ENCODE peak calls at places on chromosome 18, in ten cellular contexts. One of them, this sample, is unnamed.

GRCh38 chr18:51654441-51655326 is 457.2 kb upstream of the MEX3C start:
- DNase-seq in AG10803: no peak
- DNase-seq in dorsolateral prefrontal cortex: no peak
- DNase-seq in lower leg skin: no peak
- DNase-seq in CD8-positive, alpha-beta T cell: no peak
- DNase-seq in neural progenitor cell: peak; percentile 77
- DNase-seq in Calu3: no peak
- DNase-seq in thoracic aorta: no peak
- DNase-seq in sigmoid colon: no peak
- DNase-seq in uterus: no peak
- DNase-seq in this sample: no peak

GRCh38 chr18:37336568-37337285 is 228.9 kb downstream of the CELF4 start:
- DNase-seq in AG10803: no peak
- DNase-seq in dorsolateral prefrontal cortex: no peak
- DNase-seq in lower leg skin: no peak
- DNase-seq in CD8-positive, alpha-beta T cell: no peak
- DNase-seq in neural progenitor cell: no peak
- DNase-seq in Calu3: no peak
- DNase-seq in thoracic aorta: no peak
- DNase-seq in sigmoid colon: no peak
- DNase-seq in uterus: no peak
- DNase-seq in this sample: no peak

GRCh38 chr18:32469691-32470131 is 971 bp downstream of the GAREM1 start:
- DNase-seq in AG10803: peak; percentile 4
- DNase-seq in dorsolateral prefrontal cortex: no peak
- DNase-seq in lower leg skin: no peak
- DNase-seq in CD8-positive, alpha-beta T cell: no peak
- DNase-seq in neural progenitor cell: peak; percentile 27
- DNase-seq in Calu3: no peak
- DNase-seq in thoracic aorta: no peak
- DNase-seq in sigmoid colon: no peak
- DNase-seq in uterus: no peak
- DNase-seq in this sample: no peak

GRCh38 chr18:7567487-7568425 is 640 bp downstream of the PTPRM start:
- DNase-seq in AG10803: peak; percentile 68
- DNase-seq in dorsolateral prefrontal cortex: peak; percentile 48
- DNase-seq in lower leg skin: peak; percentile 92
- DNase-seq in CD8-positive, alpha-beta T cell: no peak
- DNase-seq in neural progenitor cell: peak; percentile 86
- DNase-seq in Calu3: peak; percentile 59
- DNase-seq in thoracic aorta: no peak
- DNase-seq in sigmoid colon: peak; percentile 83
- DNase-seq in uterus: peak; percentile 43
- DNase-seq in this sample: no peak

GRCh38 chr18:78133729-78134128 is 845.9 kb upstream of the SALL3 start:
- DNase-seq in AG10803: no peak
- DNase-seq in dorsolateral prefrontal cortex: no peak
- DNase-seq in lower leg skin: no peak
- DNase-seq in CD8-positive, alpha-beta T cell: no peak
- DNase-seq in neural progenitor cell: no peak
- DNase-seq in Calu3: no peak
- DNase-seq in thoracic aorta: no peak
- DNase-seq in sigmoid colon: no peak
- DNase-seq in uterus: no peak
- DNase-seq in this sample: no peak

GRCh38 chr18:58315041-58315440 is 271.0 kb downstream of the NEDD4L start:
- DNase-seq in AG10803: no peak
- DNase-seq in dorsolateral prefrontal cortex: no peak
- DNase-seq in lower leg skin: no peak
- DNase-seq in CD8-positive, alpha-beta T cell: no peak
- DNase-seq in neural progenitor cell: no peak
- DNase-seq in Calu3: no peak
- DNase-seq in thoracic aorta: no peak
- DNase-seq in sigmoid colon: no peak
- DNase-seq in uterus: no peak
- DNase-seq in this sample: no peak

GRCh38 chr18:67717800-67718199 is 201.3 kb upstream of the DSEL start:
- DNase-seq in AG10803: no peak
- DNase-seq in dorsolateral prefrontal cortex: no peak
- DNase-seq in lower leg skin: no peak
- DNase-seq in CD8-positive, alpha-beta T cell: no peak
- DNase-seq in neural progenitor cell: no peak
- DNase-seq in Calu3: no peak
- DNase-seq in thoracic aorta: no peak
- DNase-seq in sigmoid colon: no peak
- DNase-seq in uterus: no peak
- DNase-seq in this sample: no peak

GRCh38 chr18:80204142-80204541 is 43.2 kb downstream of the PARD6G start:
- DNase-seq in AG10803: no peak
- DNase-seq in dorsolateral prefrontal cortex: no peak
- DNase-seq in lower leg skin: no peak
- DNase-seq in CD8-positive, alpha-beta T cell: no peak
- DNase-seq in neural progenitor cell: no peak
- DNase-seq in Calu3: no peak
- DNase-seq in thoracic aorta: no peak
- DNase-seq in sigmoid colon: no peak
- DNase-seq in uterus: no peak
- DNase-seq in this sample: no peak

GRCh38 chr18:63320690-63321265 is 1.2 kb upstream of the BCL2 start:
- DNase-seq in AG10803: no peak
- DNase-seq in dorsolateral prefrontal cortex: peak; percentile 48
- DNase-seq in lower leg skin: peak; percentile 91
- DNase-seq in CD8-positive, alpha-beta T cell: no peak
- DNase-seq in neural progenitor cell: peak; percentile 42
- DNase-seq in Calu3: peak; percentile 40
- DNase-seq in thoracic aorta: no peak
- DNase-seq in sigmoid colon: peak; percentile 81
- DNase-seq in uterus: peak; percentile 64
- DNase-seq in this sample: peak; percentile 38

GRCh38 chr18:55384551-55385275 is 203.3 kb downstream of the TCF4 start:
- DNase-seq in AG10803: peak; percentile 48
- DNase-seq in dorsolateral prefrontal cortex: no peak
- DNase-seq in lower leg skin: no peak
- DNase-seq in CD8-positive, alpha-beta T cell: no peak
- DNase-seq in neural progenitor cell: peak; percentile 68
- DNase-seq in Calu3: peak; percentile 11
- DNase-seq in thoracic aorta: no peak
- DNase-seq in sigmoid colon: no peak
- DNase-seq in uterus: peak; percentile 26
- DNase-seq in this sample: no peak

GRCh38 chr18:42730272-42730671 is 385.2 kb downstream of the RIT2 start:
- DNase-seq in AG10803: no peak
- DNase-seq in dorsolateral prefrontal cortex: no peak
- DNase-seq in lower leg skin: no peak
- DNase-seq in CD8-positive, alpha-beta T cell: no peak
- DNase-seq in neural progenitor cell: no peak
- DNase-seq in Calu3: no peak
- DNase-seq in thoracic aorta: no peak
- DNase-seq in sigmoid colon: no peak
- DNase-seq in uterus: no peak
- DNase-seq in this sample: no peak
- TF ChIP-seq CTCF in AG10803: peak; percentile 8
- TF ChIP-seq CTCF in dorsolateral prefrontal cortex: no peak
- TF ChIP-seq CTCF in lower leg skin: no peak
- TF ChIP-seq CTCF in CD8-positive, alpha-beta T cell: no peak
- TF ChIP-seq CTCF in neural progenitor cell: peak; percentile 47
- TF ChIP-seq CTCF in Calu3: no peak
- TF ChIP-seq CTCF in thoracic aorta: no peak
- TF ChIP-seq CTCF in sigmoid colon: no peak
- TF ChIP-seq CTCF in uterus: no peak
- TF ChIP-seq CTCF in this sample: peak; percentile 17

DNA sequence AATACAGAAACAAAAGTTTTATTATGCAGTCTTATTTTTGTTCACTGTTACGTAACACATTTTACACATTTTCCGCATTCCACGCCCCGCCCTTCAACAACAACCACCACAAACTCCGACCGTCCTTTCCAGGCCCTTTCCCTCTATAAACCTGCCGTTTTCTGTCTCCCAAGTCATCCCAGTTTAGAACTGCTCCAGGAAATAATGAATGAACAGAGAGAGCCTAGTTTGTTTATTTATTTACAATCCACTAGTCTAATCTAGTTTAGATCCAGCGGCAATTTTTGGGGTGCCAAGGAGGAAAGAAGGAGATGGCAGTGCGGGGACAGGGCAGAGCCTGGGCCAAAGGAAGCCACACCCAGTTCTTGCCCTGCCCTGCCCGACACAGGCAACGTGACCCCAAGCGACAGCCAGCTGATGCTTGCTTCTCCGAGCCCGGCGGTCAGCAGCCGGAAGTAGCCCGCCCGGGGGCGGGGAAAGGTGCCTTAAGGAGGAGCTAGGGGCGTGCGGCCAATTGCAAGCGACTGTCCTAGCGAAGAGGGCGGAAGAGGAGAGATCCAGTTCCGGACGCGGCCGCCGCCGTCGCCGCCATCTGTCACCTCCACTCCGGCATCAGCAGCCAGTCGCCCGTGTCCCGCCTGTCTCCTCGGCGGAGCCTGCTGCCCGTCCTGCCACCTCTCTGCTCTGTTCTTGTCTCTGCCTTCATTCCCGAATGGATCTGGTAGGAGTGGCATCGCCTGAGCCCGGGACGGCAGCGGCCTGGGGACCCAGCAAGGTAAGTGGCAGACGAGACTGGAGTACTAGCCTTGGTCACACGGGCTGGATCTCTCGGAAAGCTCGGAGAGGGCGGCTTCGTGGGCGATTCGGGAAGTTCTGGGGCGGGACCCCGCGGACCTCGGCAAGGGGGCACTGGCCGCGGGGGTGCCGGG is at the start of gene RIOK3:
- DNase-seq in AG10803: peak; percentile 97
- DNase-seq in dorsolateral prefrontal cortex: peak; percentile 99
- DNase-seq in lower leg skin: peak; percentile 100
- DNase-seq in CD8-positive, alpha-beta T cell: peak; percentile 83
- DNase-seq in neural progenitor cell: peak; percentile 98
- DNase-seq in Calu3: peak; percentile 98
- DNase-seq in thoracic aorta: peak; percentile 87
- DNase-seq in sigmoid colon: peak; percentile 98
- DNase-seq in uterus: peak; percentile 95
- DNase-seq in this sample: peak; percentile 95
- TF ChIP-seq CTCF in AG10803: peak; percentile 0
- TF ChIP-seq CTCF in dorsolateral prefrontal cortex: peak; percentile 40
- TF ChIP-seq CTCF in lower leg skin: no peak
- TF ChIP-seq CTCF in CD8-positive, alpha-beta T cell: no peak
- TF ChIP-seq CTCF in neural progenitor cell: no peak
- TF ChIP-seq CTCF in Calu3: no peak
- TF ChIP-seq CTCF in thoracic aorta: no peak
- TF ChIP-seq CTCF in sigmoid colon: no peak
- TF ChIP-seq CTCF in uterus: no peak
- TF ChIP-seq CTCF in this sample: no peak

DNA sequence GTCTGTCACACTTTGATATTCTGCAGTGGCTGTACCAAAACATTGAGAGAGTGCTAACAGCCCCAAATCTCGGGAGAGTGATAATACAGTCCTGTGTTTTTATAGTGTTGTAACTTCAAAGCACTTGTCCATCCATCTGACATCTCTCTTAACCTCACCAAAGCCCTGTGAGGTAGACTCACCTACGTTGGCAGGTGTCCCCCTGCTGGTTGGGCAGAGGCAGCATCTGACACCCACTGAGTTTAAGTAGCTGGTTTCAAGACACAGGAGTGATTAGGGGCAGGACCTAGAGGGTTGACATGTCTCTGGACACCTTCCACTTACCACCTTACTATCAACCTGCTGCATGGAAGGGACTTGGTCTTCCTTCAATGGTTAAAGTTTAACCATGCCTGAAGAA is 22.9 kb downstream of the COLEC12 start:
- DNase-seq in AG10803: no peak
- DNase-seq in dorsolateral prefrontal cortex: no peak
- DNase-seq in lower leg skin: no peak
- DNase-seq in CD8-positive, alpha-beta T cell: no peak
- DNase-seq in neural progenitor cell: no peak
- DNase-seq in Calu3: peak; percentile 66
- DNase-seq in thoracic aorta: no peak
- DNase-seq in sigmoid colon: no peak
- DNase-seq in uterus: no peak
- DNase-seq in this sample: no peak
- TF ChIP-seq CTCF in AG10803: no peak
- TF ChIP-seq CTCF in dorsolateral prefrontal cortex: no peak
- TF ChIP-seq CTCF in lower leg skin: no peak
- TF ChIP-seq CTCF in CD8-positive, alpha-beta T cell: no peak
- TF ChIP-seq CTCF in neural progenitor cell: peak; percentile 37
- TF ChIP-seq CTCF in Calu3: peak; percentile 68
- TF ChIP-seq CTCF in thoracic aorta: no peak
- TF ChIP-seq CTCF in sigmoid colon: no peak
- TF ChIP-seq CTCF in uterus: no peak
- TF ChIP-seq CTCF in this sample: peak; percentile 45

GRCh38 chr18:48667276-48668254 is 128.7 kb downstream of the CTIF start:
- DNase-seq in AG10803: no peak
- DNase-seq in dorsolateral prefrontal cortex: peak; percentile 75
- DNase-seq in lower leg skin: peak; percentile 76
- DNase-seq in CD8-positive, alpha-beta T cell: no peak
- DNase-seq in neural progenitor cell: peak; percentile 59
- DNase-seq in Calu3: peak; percentile 33
- DNase-seq in thoracic aorta: no peak
- DNase-seq in sigmoid colon: no peak
- DNase-seq in uterus: no peak
- DNase-seq in this sample: no peak
- TF ChIP-seq CTCF in AG10803: peak; percentile 22
- TF ChIP-seq CTCF in dorsolateral prefrontal cortex: no peak
- TF ChIP-seq CTCF in lower leg skin: no peak
- TF ChIP-seq CTCF in CD8-positive, alpha-beta T cell: no peak
- TF ChIP-seq CTCF in neural progenitor cell: peak; percentile 52
- TF ChIP-seq CTCF in Calu3: peak; percentile 66
- TF ChIP-seq CTCF in thoracic aorta: peak; percentile 21
- TF ChIP-seq CTCF in sigmoid colon: no peak
- TF ChIP-seq CTCF in uterus: no peak
- TF ChIP-seq CTCF in this sample: peak; percentile 9